ENCODE peak calls at places on chromosomes 12 and 14, in nine cellular contexts. I is CD8-positive, alpha-beta T cell; N is Caco-2; P is adipocyte; O is esophagus muscularis mucosa; Y is cardiac muscle cell; K is BJ; W is heart right ventricle; U is naive thymus-derived CD4-positive, alpha-beta T cell. D is an unnamed sample.

GRCh38 chr12:11978985-11979384 is 91.8 kb upstream of the BCL2L14 start:
- DNase-seq in I (no peak), N (no peak), P (peak; percentile 3), O (no peak), Y (no peak), K (no peak), W (no peak), U (no peak), D (no peak)

GRCh38 chr14:85479771-85480170 is 50.2 kb upstream of the FLRT2 start:
- DNase-seq in I (no peak), N (no peak), P (no peak), O (no peak), Y (peak; percentile 7), K (no peak), W (no peak), U (no peak), D (no peak)

GRCh38 chr12:117792471-117792870 is 176.3 kb downstream of the KSR2 start:
- DNase-seq in I (no peak), N (no peak), P (no peak), O (no peak), Y (no peak), K (no peak), W (peak; percentile 12), U (no peak), D (no peak)

GRCh38 chr12:24997970-24998582 is 49.2 kb upstream of the BCAT1 start:
- DNase-seq in I (no peak), N (no peak), P (peak; percentile 80), O (no peak), Y (peak; percentile 62), K (peak; percentile 21), W (no peak), U (no peak), D (peak; percentile 85)

GRCh38 chr12:57574795-57575194 is 16.2 kb upstream of the PIP4K2C start:
- DNase-seq in I (no peak), N (no peak), P (no peak), O (no peak), Y (no peak), K (no peak), W (no peak), U (no peak), D (no peak)

GRCh38 chr14:49977126-49977841 is 84.4 kb downstream of the ARF6 start:
- DNase-seq in I (no peak), N (no peak), P (no peak), O (no peak), Y (no peak), K (no peak), W (no peak), U (peak; percentile 63), D (peak; percentile 59)

GRCh38 chr14:101625336-101626097 is 64.2 kb downstream of the DIO3 start:
- DNase-seq in I (no peak), N (no peak), P (no peak), O (peak; percentile 91), Y (no peak), K (no peak), W (no peak), U (no peak), D (no peak)

GRCh38 chr14:50055461-50056228 is 60.7 kb downstream of the VCPKMT start:
- DNase-seq in I (no peak), N (no peak), P (no peak), O (no peak), Y (no peak), K (no peak), W (no peak), U (no peak), D (no peak)

GRCh38 chr12:98645572-98646067 is 530 bp downstream of the APAF1 start:
- DNase-seq in I (no peak), N (peak; percentile 34), P (peak; percentile 59), O (no peak), Y (no peak), K (no peak), W (peak; percentile 25), U (no peak), D (no peak)

GRCh38 chr12:110262442-110263388 is 18.3 kb upstream of the ATP2A2 start:
- DNase-seq in I (no peak), N (no peak), P (peak; percentile 60), O (no peak), Y (peak; percentile 66), K (no peak), W (no peak), U (no peak), D (no peak)

GRCh38 chr14:104332634-104333270 is 194.4 kb downstream of the KIF26A start:
- DNase-seq in I (no peak), N (no peak), P (no peak), O (no peak), Y (no peak), K (no peak), W (no peak), U (no peak), D (no peak)

GRCh38 chr14:68705741-68706283 is 87.1 kb downstream of the ZFP36L1 start:
- DNase-seq in I (no peak), N (no peak), P (no peak), O (no peak), Y (no peak), K (no peak), W (no peak), U (no peak), D (no peak)

GRCh38 chr14:49218436-49219092 is 367.6 kb downstream of the RPS29 start:
- DNase-seq in I (no peak), N (no peak), P (no peak), O (no peak), Y (peak; percentile 72), K (no peak), W (no peak), U (no peak), D (no peak)

GRCh38 chr14:104195854-104196253 is 57.5 kb downstream of the KIF26A start:
- DNase-seq in I (no peak), N (no peak), P (no peak), O (no peak), Y (no peak), K (no peak), W (no peak), U (no peak), D (no peak)

GRCh38 chr12:120136093-120136770 is 19.7 kb upstream of the RAB35 start:
- DNase-seq in I (no peak), N (peak; percentile 65), P (no peak), O (no peak), Y (no peak), K (no peak), W (no peak), U (no peak), D (no peak)

GRCh38 chr12:49987620-49988303 is 15.0 kb downstream of the AQP6 start:
- DNase-seq in I (no peak), N (no peak), P (no peak), O (no peak), Y (no peak), K (no peak), W (no peak), U (no peak), D (no peak)

GRCh38 chr14:29645117-29645516 is 282.5 kb downstream of the PRKD1 start:
- DNase-seq in I (no peak), N (no peak), P (no peak), O (no peak), Y (no peak), K (no peak), W (no peak), U (no peak), D (no peak)

GRCh38 chr12:59040651-59041050 is 120.3 kb upstream of the LRIG3 start:
- DNase-seq in I (no peak), N (no peak), P (peak; percentile 80), O (no peak), Y (peak; percentile 63), K (peak; percentile 70), W (no peak), U (no peak), D (no peak)

GRCh38 chr14:63641473-63642228 is at the start of gene WDR89:
- DNase-seq in I (peak; percentile 94), N (peak; percentile 97), P (peak; percentile 99), O (peak; percentile 100), Y (peak; percentile 100), K (peak; percentile 98), W (peak; percentile 97), U (peak; percentile 98), D (peak; percentile 98)

GRCh38 chr14:63644741-63645140 is 3.1 kb upstream of the WDR89 start:
- DNase-seq in I (no peak), N (no peak), P (no peak), O (no peak), Y (no peak), K (no peak), W (no peak), U (no peak), D (no peak)

GRCh38 chr14:63642229-63642611 is 549 bp upstream of the WDR89 start:
- DNase-seq in I (peak; percentile 65), N (peak; percentile 86), P (peak; percentile 98), O (peak; percentile 95), Y (peak; percentile 97), K (peak; percentile 79), W (peak; percentile 92), U (peak; percentile 90), D (no peak)

GRCh38 chr14:63647696-63648410 is 6.2 kb upstream of the WDR89 start:
- DNase-seq in I (no peak), N (no peak), P (peak; percentile 19), O (no peak), Y (no peak), K (no peak), W (no peak), U (no peak), D (no peak)

GRCh38 chr14:63642656-63643382 is 1.1 kb upstream of the WDR89 start:
- DNase-seq in I (no peak), N (no peak), P (no peak), O (no peak), Y (peak; percentile 14), K (no peak), W (no peak), U (no peak), D (no peak)
- H3K4me3 ChIP-seq in I (peak overlapping the region; percentile 89), N (peak overlapping the region; percentile 67), P (peak overlapping the region; percentile 83), O (peak overlapping the region; percentile 74), Y (peak overlapping the region; percentile 39), K (peak overlapping the region; percentile 52), W (peak overlapping the region; percentile 72), U (peak overlapping the region; percentile 75), D (peak overlapping the region; percentile 88)

GRCh38 chr12:42854826-42855225 is 265.3 kb upstream of the PRICKLE1 start:
- DNase-seq in I (no peak), N (no peak), P (no peak), O (no peak), Y (no peak), K (no peak), W (no peak), U (no peak), D (no peak)
- H3K36me3 ChIP-seq in I (no peaks in the 10 kb centered on the region), N (no peaks in the 10 kb centered on the region), P (no peaks in the 10 kb centered on the region), O (no peaks in the 10 kb centered on the region), Y (no peaks in the 10 kb centered on the region), K (no peaks in the 10 kb centered on the region), W (no peaks in the 10 kb centered on the region), U (no peaks in the 10 kb centered on the region), D (no peaks in the 10 kb centered on the region)

GRCh38 chr14:56351861-56352260 is 227.7 kb upstream of the TMEM260 start:
- DNase-seq in I (no peak), N (no peak), P (peak; percentile 54), O (no peak), Y (peak; percentile 68), K (peak; percentile 16), W (no peak), U (no peak), D (no peak)
- H3K27me3 ChIP-seq in I (no peaks in the 10 kb centered on the region), N (no peaks in the 10 kb centered on the region), P (no peaks in the 10 kb centered on the region), O (no peaks in the 10 kb centered on the region), Y (no peaks in the 10 kb centered on the region), K (no peaks in the 10 kb centered on the region), W (no peaks in the 10 kb centered on the region), U (no peaks in the 10 kb centered on the region), D (no peaks in the 10 kb centered on the region)

DNA sequence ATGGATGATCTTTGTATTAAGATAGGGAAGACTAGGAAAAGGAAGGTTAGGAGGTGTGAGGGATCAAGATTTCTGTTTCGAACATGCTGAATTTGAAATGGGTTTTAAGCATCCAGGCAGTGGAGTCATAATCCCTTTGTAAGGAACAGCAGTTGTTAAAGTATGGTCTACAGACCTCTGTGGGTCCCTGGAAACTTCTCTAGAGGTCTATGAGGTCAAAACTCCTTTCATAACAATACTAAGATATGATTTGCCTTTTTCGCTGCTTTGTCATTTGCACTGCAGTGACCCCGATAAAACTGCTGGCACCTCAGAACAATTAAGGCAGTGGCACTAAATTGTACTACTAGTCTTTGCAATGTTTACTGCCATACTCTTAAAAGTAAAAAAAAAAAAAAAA is 1.5 kb downstream of the RAD51AP1 start:
- DNase-seq in I (no peak), N (no peak), P (no peak), O (no peak), Y (no peak), K (no peak), W (no peak), U (no peak), D (no peak)
- H3K4me3 ChIP-seq in I (no peak overlapping the region), N (peak overlapping the region; percentile 72), P (no peak overlapping the region), O (no peak overlapping the region), Y (peak overlapping the region; percentile 85), K (no peak overlapping the region), W (peak overlapping the region; percentile 88), U (no peak overlapping the region), D (peak overlapping the region; percentile 98)